ENCODE peak calls at places on chromosomes 13 and 19, in four cellular contexts. One of them, this sample, is unnamed.

GRCh38 chr13:33678084-33678483 is 139.9 kb upstream of the RFC3 start:
- DNase-seq in ascending aorta: no peak
- DNase-seq in aorta: no peak
- DNase-seq in H9: no peak
- DNase-seq in this sample: no peak

GRCh38 chr13:97273341-97273831 is 51.3 kb downstream of the MBNL2 start:
- DNase-seq in H9: no peak
- DNase-seq in ascending aorta: no peak
- DNase-seq in aorta: no peak
- DNase-seq in this sample: no peak

GRCh38 chr19:2474232-2475017 is 1.5 kb upstream of the GADD45B start:
- DNase-seq in aorta: peak; percentile 97
- DNase-seq in H9: peak; percentile 89
- DNase-seq in ascending aorta: peak; percentile 71
- DNase-seq in this sample: peak; percentile 91

GRCh38 chr13:113742000-113742441 is 17.0 kb upstream of the TMEM255B start:
- DNase-seq in aorta: peak; percentile 76
- DNase-seq in ascending aorta: no peak
- DNase-seq in H9: peak; percentile 63
- DNase-seq in this sample: no peak

GRCh38 chr19:2413629-2414028 is 13.8 kb downstream of the TIMM13 start:
- DNase-seq in ascending aorta: no peak
- DNase-seq in aorta: no peak
- DNase-seq in H9: no peak
- DNase-seq in this sample: no peak

GRCh38 chr19:45668342-45668871 is 386 bp downstream of the GIPR start:
- DNase-seq in ascending aorta: no peak
- DNase-seq in H9: no peak
- DNase-seq in aorta: no peak
- DNase-seq in this sample: no peak

GRCh38 chr19:7333198-7334118 is 15.3 kb upstream of the ARHGEF18 start:
- DNase-seq in H9: no peak
- DNase-seq in ascending aorta: no peak
- DNase-seq in aorta: peak; percentile 73
- DNase-seq in this sample: peak; percentile 69

GRCh38 chr19:29583196-29584006 is 22.7 kb upstream of the POP4 start:
- DNase-seq in H9: no peak
- DNase-seq in aorta: no peak
- DNase-seq in ascending aorta: no peak
- DNase-seq in this sample: no peak

GRCh38 chr19:33302175-33302973 is at the start of gene CEBPA:
- DNase-seq in aorta: peak; percentile 92
- DNase-seq in ascending aorta: no peak
- DNase-seq in H9: peak; percentile 84
- DNase-seq in this sample: peak; percentile 94

GRCh38 chr13:39144941-39145533 is 106.8 kb downstream of the NHLRC3 start:
- DNase-seq in aorta: peak; percentile 75
- DNase-seq in ascending aorta: no peak
- DNase-seq in H9: peak; percentile 51
- DNase-seq in this sample: peak; percentile 51

GRCh38 chr19:47102561-47103135 is 10.9 kb downstream of the ZC3H4 start:
- DNase-seq in H9: no peak
- DNase-seq in aorta: no peak
- DNase-seq in ascending aorta: no peak
- DNase-seq in this sample: no peak

DNA sequence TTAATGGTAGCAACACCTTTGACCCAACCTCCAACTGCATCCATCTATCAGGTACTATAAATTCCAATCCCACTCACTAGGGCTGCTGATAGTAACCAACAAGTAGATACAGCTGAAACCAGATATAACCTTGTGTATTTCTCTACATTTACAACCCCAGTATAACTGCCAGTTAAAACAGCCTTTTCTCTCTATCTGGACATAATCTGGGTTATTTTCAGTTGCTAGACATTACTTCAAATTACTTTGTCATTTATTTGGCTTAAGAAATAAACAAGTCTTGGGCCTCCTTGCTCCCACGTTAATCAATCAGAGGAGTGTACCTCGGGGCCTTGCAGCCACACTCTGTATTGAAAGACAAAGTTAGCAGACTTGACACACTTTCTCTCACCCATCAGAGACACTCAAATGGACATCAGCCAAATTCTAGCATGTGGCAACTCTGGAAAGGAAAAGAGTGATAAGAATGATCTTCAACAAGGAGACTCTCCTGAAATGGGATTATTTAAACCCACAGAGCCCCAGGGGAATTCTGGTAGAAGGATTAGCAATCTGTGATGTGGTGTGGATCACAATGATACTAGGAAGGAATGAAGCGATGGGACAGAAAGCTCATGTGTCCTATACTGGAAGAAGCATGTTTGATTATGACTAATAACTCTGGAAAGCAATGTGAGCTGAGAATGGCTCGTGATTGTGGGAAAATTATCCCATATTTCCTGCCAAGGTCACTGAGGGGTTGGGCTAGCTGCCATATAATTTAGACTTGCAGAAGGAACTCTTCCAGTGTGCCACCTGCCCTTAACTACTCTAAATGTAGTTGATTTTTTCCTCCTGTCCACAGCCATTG is 157.5 kb downstream of the FLT1 start:
- DNase-seq in ascending aorta: no peak
- DNase-seq in aorta: no peak
- DNase-seq in H9: no peak
- DNase-seq in this sample: no peak
- H3K9me3 ChIP-seq in ascending aorta: no peaks in the 10 kb centered on the region
- H3K9me3 ChIP-seq in aorta: no peaks in the 10 kb centered on the region
- H3K9me3 ChIP-seq in H9: no peaks in the 10 kb centered on the region
- H3K9me3 ChIP-seq in this sample: no peaks in the 10 kb centered on the region

GRCh38 chr19:35549174-35549788 is 3.9 kb downstream of the TMEM147 start:
- DNase-seq in aorta: no peak
- DNase-seq in ascending aorta: no peak
- DNase-seq in H9: peak; percentile 79
- DNase-seq in this sample: peak; percentile 45
- H3K4me1 ChIP-seq in aorta: no peaks in the 10 kb centered on the region
- H3K4me1 ChIP-seq in ascending aorta: no peaks in the 10 kb centered on the region
- H3K4me1 ChIP-seq in H9: peaks cover 4% of the 10 kb centered on the region
- H3K4me1 ChIP-seq in this sample: peaks cover 7% of the 10 kb centered on the region

DNA sequence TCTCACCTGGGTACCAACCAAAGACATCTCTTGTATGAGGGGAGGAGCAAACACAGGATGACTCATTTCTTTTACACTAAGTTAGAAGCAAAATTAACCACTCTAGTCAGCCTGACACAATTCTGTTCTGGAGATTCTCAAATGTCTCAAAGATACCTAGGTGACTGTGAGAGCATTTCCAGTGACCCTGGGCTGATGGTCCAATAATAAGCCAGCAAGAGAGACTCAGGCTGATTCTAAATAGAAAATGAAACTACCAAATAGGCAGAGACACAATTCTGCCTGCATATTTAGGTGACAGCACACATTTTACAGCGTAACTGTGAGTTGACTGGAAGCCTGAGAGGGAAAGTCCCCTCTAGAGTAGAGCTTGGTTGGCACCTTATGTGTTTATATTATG is 16.3 kb downstream of the ZNF91 start:
- DNase-seq in H9: no peak
- DNase-seq in ascending aorta: no peak
- DNase-seq in aorta: no peak
- DNase-seq in this sample: no peak
- H3K9me3 ChIP-seq in H9: no peaks in the 10 kb centered on the region
- H3K9me3 ChIP-seq in ascending aorta: peaks cover 24% of the 10 kb centered on the region
- H3K9me3 ChIP-seq in aorta: peaks cover 7% of the 10 kb centered on the region
- H3K9me3 ChIP-seq in this sample: peaks cover 2% of the 10 kb centered on the region

GRCh38 chr13:54029226-54029625 is 1000.6 kb downstream of the OLFM4 start:
- DNase-seq in aorta: no peak
- DNase-seq in H9: no peak
- DNase-seq in ascending aorta: no peak
- DNase-seq in this sample: no peak
- H3K4me1 ChIP-seq in aorta: no peaks in the 10 kb centered on the region
- H3K4me1 ChIP-seq in H9: no peaks in the 10 kb centered on the region
- H3K4me1 ChIP-seq in ascending aorta: no peaks in the 10 kb centered on the region
- H3K4me1 ChIP-seq in this sample: no peaks in the 10 kb centered on the region

This sample was measured in right cardiac atrium.